ENCODE peak calls at places on chromosomes 4 and X, in four cellular contexts. H is GM12865, U is upper lobe of left lung, Y is right atrium auricular region. N is an unnamed sample.

GRCh38 chr4:15653864-15654391 is 1.2 kb downstream of the FBXL5 start:
- DNase-seq in H (peak; percentile 69), U (peak; percentile 47), Y (no peak), N (no peak)

GRCh38 chr4:165927366-165927765 is 54.3 kb downstream of the TLL1 start:
- DNase-seq in H (no peak), U (no peak), Y (no peak), N (no peak)

GRCh38 chr4:4914059-4914820 is 54.8 kb downstream of the MSX1 start:
- DNase-seq in H (no peak), U (no peak), Y (no peak), N (no peak)

GRCh38 chrX:54807524-54808108 is at the start of gene MAGED2:
- DNase-seq in H (no peak), U (no peak), Y (no peak), N (no peak)

GRCh38 chrX:96182366-96182765 is 502.3 kb upstream of the DIAPH2 start:
- DNase-seq in H (peak; percentile 8), U (no peak), Y (no peak), N (no peak)

GRCh38 chr4:62279689-62280088 is 1079.6 kb downstream of the ADGRL3 start:
- DNase-seq in H (no peak), U (no peak), Y (no peak), N (no peak)

GRCh38 chrX:109184506-109185139 is 297.3 kb downstream of the GUCY2F start:
- DNase-seq in H (no peak), U (no peak), Y (no peak), N (no peak)

GRCh38 chr4:82382756-82383155 is 9.0 kb upstream of the HNRNPD start:
- DNase-seq in H (no peak), U (no peak), Y (no peak), N (no peak)

GRCh38 chr4:7915875-7916242 is 23.8 kb downstream of the AFAP1 start:
- DNase-seq in H (peak; percentile 4), U (no peak), Y (no peak), N (no peak)

GRCh38 chr4:102139132-102139573 is 206.1 kb downstream of the SLC39A8 start:
- DNase-seq in H (no peak), U (no peak), Y (no peak), N (no peak)

GRCh38 chr4:25842229-25842840 is 20.5 kb downstream of the SEL1L3 start:
- DNase-seq in H (peak; percentile 34), U (no peak), Y (no peak), N (peak; percentile 22)

GRCh38 chrX:21800344-21800770 is 39.1 kb upstream of the MBTPS2 start:
- DNase-seq in H (peak; percentile 31), U (no peak), Y (no peak), N (no peak)

GRCh38 chr4:116143221-116143620 is 942.2 kb downstream of the TRAM1L1 start:
- DNase-seq in H (no peak), U (no peak), Y (no peak), N (no peak)

GRCh38 chrX:135328421-135329005 is 19.2 kb downstream of the ETDC start:
- DNase-seq in H (no peak), U (no peak), Y (no peak), N (no peak)

GRCh38 chr4:40247350-40247749 is 50.5 kb downstream of the RHOH start:
- DNase-seq in H (peak; percentile 68), U (no peak), Y (no peak), N (no peak)

GRCh38 chrX:74534569-74535038 is 79.8 kb downstream of the RLIM start:
- DNase-seq in H (peak; percentile 51), U (no peak), Y (no peak), N (no peak)

GRCh38 chrX:809081-809480 is 178.5 kb downstream of the SHOX start:
- DNase-seq in H (no peak), U (no peak), Y (no peak), N (no peak)

GRCh38 chrX:69314436-69315348 is 149.4 kb upstream of the PJA1 start:
- DNase-seq in H (no peak), U (peak; percentile 18), Y (peak; percentile 44), N (peak; percentile 56)

GRCh38 chrX:24423960-24424359 is 41.1 kb upstream of the PDK3 start:
- DNase-seq in H (no peak), U (no peak), Y (no peak), N (no peak)

GRCh38 chrX:56995271-56995994 is at the start of gene SPIN3:
- DNase-seq in H (peak; percentile 94), U (peak; percentile 83), Y (peak; percentile 69), N (peak; percentile 76)

GRCh38 chr4:95217197-95217596 is 331.6 kb downstream of the UNC5C start:
- DNase-seq in H (no peak), U (no peak), Y (no peak), N (no peak)

GRCh38 chr4:88697113-88697512 is 516 bp downstream of the NAP1L5 start:
- DNase-seq in H (no peak), U (no peak), Y (no peak), N (no peak)

GRCh38 chrX:16484338-16484737 is 165.6 kb upstream of the S100G start:
- DNase-seq in H (peak; percentile 4), U (peak; percentile 42), Y (no peak), N (no peak)

GRCh38 chrX:41189156-41189555 is 103.9 kb downstream of the USP9X start:
- DNase-seq in H (no peak), U (no peak), Y (no peak), N (no peak)

GRCh38 chrX:31293409-31293808 is 221.6 kb upstream of the FTHL17 start:
- DNase-seq in H (peak; percentile 23), U (no peak), Y (no peak), N (no peak)

GRCh38 chr4:86496094-86497060 is 97.7 kb upstream of the PTPN13 start:
- DNase-seq in H (peak; percentile 58), U (no peak), Y (no peak), N (no peak)

GRCh38 chrX:119478504-119478903 is 10.3 kb downstream of the SLC25A5 start:
- DNase-seq in H (no peak), U (no peak), Y (no peak), N (no peak)

GRCh38 chr4:119080721-119081541 is 54.7 kb upstream of the MYOZ2 start:
- DNase-seq in H (no peak), U (no peak), Y (no peak), N (no peak)

GRCh38 chr4:35539404-35540055 is 704.8 kb downstream of the ARAP2 start:
- DNase-seq in H (no peak), U (no peak), Y (no peak), N (no peak)

GRCh38 chr4:15577508-15577907 is 77.6 kb downstream of the FBXL5 start:
- DNase-seq in H (no peak), U (no peak), Y (no peak), N (no peak)

GRCh38 chr4:169305651-169306050 is 34.9 kb upstream of the SH3RF1 start:
- DNase-seq in H (no peak), U (no peak), Y (no peak), N (no peak)

GRCh38 chr4:7134737-7135388 is 57.5 kb upstream of the SORCS2 start:
- DNase-seq in H (no peak), U (peak; percentile 27), Y (peak; percentile 74), N (peak; percentile 81)

GRCh38 chr4:24594887-24595286 is 10.5 kb upstream of the DHX15 start:
- DNase-seq in H (no peak), U (no peak), Y (no peak), N (no peak)

DNA sequence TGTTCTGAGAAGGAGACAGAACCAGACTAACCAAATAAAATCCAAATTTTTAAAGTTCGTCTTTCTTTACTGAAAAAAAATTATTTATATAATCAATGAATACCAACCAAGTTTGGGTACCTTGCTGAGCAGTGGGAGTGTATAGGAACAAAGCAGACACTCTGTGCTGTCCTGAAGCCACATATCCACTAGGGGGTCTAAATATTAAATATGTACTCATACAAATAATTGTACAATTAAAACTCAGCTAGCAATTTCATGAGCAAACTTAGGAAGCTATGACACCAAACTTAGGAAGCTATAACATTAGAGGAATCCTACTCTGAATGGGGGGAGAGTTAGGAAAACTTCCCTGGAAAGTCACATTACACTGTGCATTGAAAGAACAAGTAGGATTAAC is 582.0 kb upstream of the EPHA5 start:
- DNase-seq in H (no peak), U (no peak), Y (no peak), N (no peak)
- TF ChIP-seq CTCF in H (no peak), U (no peak), Y (no peak), N (no peak)

DNA sequence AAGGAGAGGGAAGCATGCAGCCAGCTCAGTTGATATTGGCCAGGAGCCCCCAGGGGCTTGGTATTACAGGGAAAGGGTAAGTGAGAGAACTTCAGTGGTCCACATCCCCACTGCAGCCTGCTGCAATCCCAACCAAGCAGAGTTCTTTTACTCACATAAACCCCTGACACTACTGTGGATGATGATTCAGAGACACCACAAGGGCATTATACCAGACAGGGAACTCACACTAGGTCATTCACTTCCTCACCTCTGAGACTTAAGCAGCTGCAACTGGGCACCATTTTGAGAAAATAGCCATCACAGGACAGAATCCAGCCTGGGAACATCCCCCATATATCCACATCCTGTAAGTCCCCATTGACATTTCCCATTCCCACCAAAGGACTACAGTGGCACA is 248.0 kb downstream of the INPP4B start:
- DNase-seq in H (no peak), U (no peak), Y (no peak), N (no peak)
- H3K4me3 ChIP-seq in H (no peak overlapping the region), U (no peak overlapping the region), Y (no peak overlapping the region), N (no peak overlapping the region)

GRCh38 chr4:71774136-71774535 is 9.7 kb downstream of the GC start:
- DNase-seq in H (no peak), U (no peak), Y (no peak), N (no peak)

GRCh38 chr4:71771613-71772012 is 12.3 kb downstream of the GC start:
- DNase-seq in H (no peak), U (no peak), Y (no peak), N (no peak)

GRCh38 chr4:71773004-71773403 is 10.9 kb downstream of the GC start:
- DNase-seq in H (no peak), U (no peak), Y (no peak), N (no peak)

GRCh38 chr4:71775449-71775848 is 8.4 kb downstream of the GC start:
- DNase-seq in H (no peak), U (no peak), Y (no peak), N (no peak)

DNA sequence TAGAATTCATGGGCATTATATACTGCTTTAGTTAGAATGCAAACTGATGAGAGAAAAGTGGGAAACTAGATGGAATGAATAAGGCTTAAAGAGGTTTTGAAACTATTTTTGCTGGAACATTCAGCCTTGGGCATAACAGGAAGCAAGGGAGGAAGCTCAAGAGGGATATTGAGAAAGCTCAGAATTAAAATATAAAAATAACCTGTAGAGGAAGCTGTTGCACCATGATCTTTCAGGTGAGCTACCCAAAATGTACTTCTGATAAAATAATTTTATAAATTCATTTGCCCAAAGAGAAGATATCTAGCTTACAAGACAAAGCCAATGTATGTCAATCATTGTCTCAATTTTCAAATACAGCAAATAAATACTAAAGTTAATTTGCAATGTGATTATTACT is 11.3 kb downstream of the GC start:
- DNase-seq in H (no peak), U (no peak), Y (no peak), N (no peak)
- TF ChIP-seq CTCF in H (peak; percentile 4), U (no peak), Y (no peak), N (no peak)

DNA sequence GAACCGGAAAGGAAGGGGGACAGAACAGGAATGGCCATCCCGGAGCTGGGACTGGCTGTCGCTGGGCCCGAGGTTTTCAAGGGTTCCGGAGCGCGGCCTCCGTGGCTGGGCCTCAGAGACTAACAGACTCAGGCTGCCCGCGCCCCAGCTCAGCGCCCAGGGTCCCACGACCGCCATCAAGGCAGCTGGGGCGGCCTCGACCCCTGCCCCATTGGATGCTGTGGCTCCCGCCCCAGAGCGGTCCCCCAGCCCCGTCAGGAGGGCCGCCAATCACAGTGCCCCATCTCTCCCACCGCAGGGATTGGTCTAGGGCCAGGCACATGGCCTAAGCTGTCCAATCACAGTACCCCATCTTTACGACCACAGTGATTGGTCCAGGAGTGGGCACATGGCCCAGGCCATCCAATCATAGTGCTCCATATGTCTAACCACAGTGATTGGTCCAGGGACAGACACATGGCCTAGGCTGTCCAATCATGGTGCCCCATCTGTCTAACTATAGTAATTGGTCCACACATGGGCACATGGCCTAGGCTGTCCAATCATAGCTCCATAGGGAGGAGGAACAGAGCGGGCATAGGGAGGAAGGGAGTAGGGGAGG is 105.3 kb upstream of the NKX1-1 start:
- DNase-seq in H (peak; percentile 3), U (no peak), Y (peak; percentile 67), N (no peak)
- H3K4me3 ChIP-seq in H (no peak overlapping the region), U (no peak overlapping the region), Y (no peak overlapping the region), N (no peak overlapping the region)

N was measured in coronary artery.